ENCODE peak calls at places on chromosomes 7 and 10, in nine cellular contexts. V is NCI-H1105 treated with DMSO at 0.1 percent for 48 hours; R is NCI-H748 treated with DMSO at 0.1 percent for 48 hours; O is right atrium auricular region; X is activated naive CD4-positive, alpha-beta T cell treated with anti-CD3 and anti-CD28 coated beads, Interleukin-2, amount 10 ng/mL, durations not matched to agents 7 days and 5 days; E is posterior vena cava; I is activated effector memory CD4-positive, alpha-beta T cell treated with anti-CD3 and anti-CD28 coated beads, Interleukin-2, amount 50 U/mL, for 16 hours; T is T-helper 9 cell; P is GF-D8. K is an unnamed sample.
A peak's percentile ranks its signal among the peaks of the same experiment; 100 is the strongest.

GRCh38 chr7:91941450-91941849 is 788 bp downstream of the AKAP9 start:
- DNase-seq in R (peak; percentile 20), X (peak; percentile 50), O (no peak), P (peak; percentile 54), I (peak; percentile 72), V (peak; percentile 64), E (no peak), T (peak; percentile 6), K (peak; percentile 61)

GRCh38 chr7:135341049-135341448 is 107.4 kb downstream of the STRA8 start:
- DNase-seq in O (no peak), T (no peak), I (no peak), V (no peak), X (no peak), P (no peak), E (no peak), R (no peak), K (no peak)

GRCh38 chr10:74813371-74813770 is 13.0 kb upstream of the KAT6B start:
- DNase-seq in X (no peak), R (no peak), I (no peak), O (no peak), E (no peak), P (no peak), V (no peak), T (no peak), K (no peak)

GRCh38 chr7:111098011-111098925 is 7.3 kb downstream of the LRRN3 start:
- DNase-seq in O (no peak), T (peak; percentile 30), I (peak; percentile 82), P (no peak), E (no peak), X (peak; percentile 79), R (peak; percentile 36), V (peak; percentile 50), K (peak; percentile 48)

GRCh38 chr7:46859963-46860475 is 721.9 kb downstream of the TNS3 start:
- DNase-seq in T (no peak), X (no peak), P (no peak), V (no peak), R (no peak), I (no peak), O (no peak), E (no peak), K (no peak)

GRCh38 chr10:14601872-14602725 is 172.6 kb downstream of the FAM107B start:
- DNase-seq in R (no peak), T (peak; percentile 54), P (peak; percentile 74), E (no peak), O (no peak), V (no peak), I (peak; percentile 86), X (peak; percentile 74), K (peak; percentile 73)

GRCh38 chr7:28078036-28078901 is 102.3 kb downstream of the JAZF1 start:
- DNase-seq in E (no peak), P (peak; percentile 38), V (peak; percentile 81), T (peak; percentile 30), O (no peak), R (peak; percentile 44), I (peak; percentile 82), X (peak; percentile 59), K (no peak)

GRCh38 chr10:101578192-101578591 is 9.9 kb downstream of the POLL start:
- DNase-seq in E (peak; percentile 56), V (no peak), O (no peak), I (no peak), R (no peak), T (no peak), X (no peak), P (no peak), K (no peak)

GRCh38 chr7:137245186-137245585 is 98.3 kb downstream of the PTN start:
- DNase-seq in R (no peak), X (no peak), O (no peak), V (no peak), I (no peak), T (no peak), P (no peak), E (no peak), K (no peak)

GRCh38 chr7:95045236-95045923 is 138.0 kb downstream of the PPP1R9A start:
- DNase-seq in R (peak; percentile 59), E (no peak), V (peak; percentile 25), X (no peak), I (no peak), P (no peak), T (no peak), O (no peak), K (no peak)

GRCh38 chr10:97117372-97117771 is 68.4 kb downstream of the SLIT1 start:
- DNase-seq in X (no peak), T (no peak), O (no peak), I (no peak), V (peak; percentile 19), E (no peak), R (no peak), P (no peak), K (no peak)

GRCh38 chr10:102316421-102316820 is 71.1 kb downstream of the GBF1 start:
- DNase-seq in R (no peak), I (no peak), V (no peak), X (no peak), T (no peak), E (no peak), P (no peak), O (no peak), K (no peak)

GRCh38 chr10:4546500-4546899 is 279.5 kb upstream of the AKR1E2 start:
- DNase-seq in R (no peak), O (no peak), P (no peak), E (no peak), X (no peak), I (peak; percentile 74), V (no peak), T (no peak), K (no peak)

GRCh38 chr7:36360244-36360643 is 29.4 kb upstream of the ANLN start:
- DNase-seq in E (no peak), X (no peak), P (no peak), T (no peak), V (no peak), O (no peak), I (no peak), R (no peak), K (no peak)

K was measured in HL-60.